ENCODE peak calls at places on chromosomes 2 and 18, in seven cellular contexts. One of them, this sample, is unnamed.
A peak's percentile ranks its signal among the peaks of the same experiment; 100 is the strongest.

GRCh38 chr18:36593641-36594040 is 235.2 kb downstream of the TPGS2 start:
- DNase-seq in foreskin fibroblast: no peak
- DNase-seq in vagina: no peak
- DNase-seq in kidney: no peak
- DNase-seq in epithelial cell of esophagus: no peak
- DNase-seq in thoracic aorta: no peak
- DNase-seq in heart right ventricle: no peak
- DNase-seq in this sample: no peak

GRCh38 chr18:31610841-31611240 is 19.2 kb downstream of the TTR start:
- DNase-seq in foreskin fibroblast: no peak
- DNase-seq in vagina: no peak
- DNase-seq in kidney: no peak
- DNase-seq in epithelial cell of esophagus: peak; percentile 51
- DNase-seq in thoracic aorta: no peak
- DNase-seq in heart right ventricle: no peak
- DNase-seq in this sample: no peak

GRCh38 chr2:120390381-120391055 is 44.6 kb downstream of the INHBB start:
- DNase-seq in foreskin fibroblast: no peak
- DNase-seq in vagina: no peak
- DNase-seq in kidney: peak; percentile 46
- DNase-seq in epithelial cell of esophagus: no peak
- DNase-seq in thoracic aorta: no peak
- DNase-seq in heart right ventricle: no peak
- DNase-seq in this sample: no peak

GRCh38 chr2:8023241-8023640 is 658.6 kb upstream of the ID2 start:
- DNase-seq in foreskin fibroblast: no peak
- DNase-seq in vagina: no peak
- DNase-seq in kidney: no peak
- DNase-seq in epithelial cell of esophagus: no peak
- DNase-seq in thoracic aorta: no peak
- DNase-seq in heart right ventricle: no peak
- DNase-seq in this sample: no peak

GRCh38 chr2:11524470-11524869 is 9.4 kb upstream of the GREB1 start:
- DNase-seq in foreskin fibroblast: no peak
- DNase-seq in vagina: no peak
- DNase-seq in kidney: no peak
- DNase-seq in epithelial cell of esophagus: no peak
- DNase-seq in thoracic aorta: no peak
- DNase-seq in heart right ventricle: no peak
- DNase-seq in this sample: no peak

GRCh38 chr2:128737546-128737826 is 418.8 kb upstream of the HS6ST1 start:
- DNase-seq in foreskin fibroblast: no peak
- DNase-seq in vagina: no peak
- DNase-seq in kidney: no peak
- DNase-seq in epithelial cell of esophagus: no peak
- DNase-seq in thoracic aorta: no peak
- DNase-seq in heart right ventricle: no peak
- DNase-seq in this sample: no peak

GRCh38 chr2:209936106-209936663 is 66.3 kb upstream of the RPE start:
- DNase-seq in foreskin fibroblast: no peak
- DNase-seq in vagina: no peak
- DNase-seq in kidney: no peak
- DNase-seq in epithelial cell of esophagus: peak; percentile 32
- DNase-seq in thoracic aorta: no peak
- DNase-seq in heart right ventricle: no peak
- DNase-seq in this sample: no peak

GRCh38 chr2:59176737-59177136 is 935.6 kb upstream of the FANCL start:
- DNase-seq in foreskin fibroblast: no peak
- DNase-seq in vagina: no peak
- DNase-seq in kidney: no peak
- DNase-seq in epithelial cell of esophagus: peak; percentile 3
- DNase-seq in thoracic aorta: no peak
- DNase-seq in heart right ventricle: no peak
- DNase-seq in this sample: no peak

GRCh38 chr18:42024131-42024530 is 69.1 kb downstream of the PIK3C3 start:
- DNase-seq in foreskin fibroblast: no peak
- DNase-seq in vagina: no peak
- DNase-seq in kidney: no peak
- DNase-seq in epithelial cell of esophagus: no peak
- DNase-seq in thoracic aorta: no peak
- DNase-seq in heart right ventricle: no peak
- DNase-seq in this sample: no peak

GRCh38 chr2:198597648-198598047 is 793.3 kb downstream of the PLCL1 start:
- DNase-seq in foreskin fibroblast: no peak
- DNase-seq in vagina: no peak
- DNase-seq in kidney: no peak
- DNase-seq in epithelial cell of esophagus: no peak
- DNase-seq in thoracic aorta: no peak
- DNase-seq in heart right ventricle: no peak
- DNase-seq in this sample: no peak

GRCh38 chr2:224222320-224222719 is 179.6 kb downstream of the FAM124B start:
- DNase-seq in foreskin fibroblast: no peak
- DNase-seq in vagina: no peak
- DNase-seq in kidney: no peak
- DNase-seq in epithelial cell of esophagus: peak; percentile 50
- DNase-seq in thoracic aorta: no peak
- DNase-seq in heart right ventricle: no peak
- DNase-seq in this sample: no peak

GRCh38 chr2:169131587-169132512 is 62.5 kb downstream of the DHRS9 start:
- DNase-seq in foreskin fibroblast: peak; percentile 1
- DNase-seq in vagina: no peak
- DNase-seq in kidney: no peak
- DNase-seq in epithelial cell of esophagus: peak; percentile 73
- DNase-seq in thoracic aorta: no peak
- DNase-seq in heart right ventricle: no peak
- DNase-seq in this sample: no peak

GRCh38 chr2:57886196-57886786 is 160.3 kb upstream of the VRK2 start:
- DNase-seq in foreskin fibroblast: no peak
- DNase-seq in vagina: no peak
- DNase-seq in kidney: no peak
- DNase-seq in epithelial cell of esophagus: no peak
- DNase-seq in thoracic aorta: no peak
- DNase-seq in heart right ventricle: no peak
- DNase-seq in this sample: no peak

GRCh38 chr2:42129487-42129852 is 39.7 kb upstream of the EML4 start:
- DNase-seq in foreskin fibroblast: no peak
- DNase-seq in vagina: no peak
- DNase-seq in kidney: no peak
- DNase-seq in epithelial cell of esophagus: no peak
- DNase-seq in thoracic aorta: no peak
- DNase-seq in heart right ventricle: no peak
- DNase-seq in this sample: no peak

GRCh38 chr2:147273106-147273505 is 571.7 kb upstream of the ACVR2A start:
- DNase-seq in foreskin fibroblast: no peak
- DNase-seq in vagina: no peak
- DNase-seq in kidney: no peak
- DNase-seq in epithelial cell of esophagus: no peak
- DNase-seq in thoracic aorta: no peak
- DNase-seq in heart right ventricle: no peak
- DNase-seq in this sample: no peak

GRCh38 chr2:147273628-147274027 is 571.2 kb upstream of the ACVR2A start:
- DNase-seq in foreskin fibroblast: no peak
- DNase-seq in vagina: no peak
- DNase-seq in kidney: no peak
- DNase-seq in epithelial cell of esophagus: peak; percentile 6
- DNase-seq in thoracic aorta: no peak
- DNase-seq in heart right ventricle: no peak
- DNase-seq in this sample: no peak

DNA sequence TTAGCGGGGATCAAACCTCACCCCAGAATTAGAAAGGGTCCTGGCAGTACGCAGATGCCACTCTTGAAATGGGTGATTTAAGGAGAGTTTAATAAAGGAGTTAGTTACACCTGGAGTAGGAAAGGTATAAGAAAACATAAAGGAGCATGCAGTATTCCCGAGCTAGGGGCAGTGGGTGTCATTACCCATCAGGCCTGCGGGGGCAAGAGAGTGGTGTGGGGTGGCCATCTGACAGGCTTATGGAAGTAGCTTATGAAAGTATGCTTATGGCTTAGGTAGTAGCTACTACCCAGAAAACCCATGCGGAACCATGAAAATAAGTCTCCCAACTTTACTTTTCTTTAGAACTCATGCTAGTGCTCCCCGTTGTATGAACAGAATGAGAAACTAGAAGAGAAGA is 568.9 kb upstream of the ACVR2A start:
- DNase-seq in foreskin fibroblast: no peak
- DNase-seq in vagina: no peak
- DNase-seq in kidney: no peak
- DNase-seq in epithelial cell of esophagus: peak; percentile 7
- DNase-seq in thoracic aorta: no peak
- DNase-seq in heart right ventricle: no peak
- DNase-seq in this sample: no peak
- TF ChIP-seq CTCF in foreskin fibroblast: no peak
- TF ChIP-seq CTCF in vagina: no peak
- TF ChIP-seq CTCF in kidney: no peak
- TF ChIP-seq CTCF in epithelial cell of esophagus: peak; percentile 4
- TF ChIP-seq CTCF in thoracic aorta: no peak
- TF ChIP-seq CTCF in heart right ventricle: no peak
- TF ChIP-seq CTCF in this sample: peak; percentile 47

GRCh38 chr2:173354601-173355131 is at the start of gene CDCA7:
- DNase-seq in foreskin fibroblast: peak; percentile 43
- DNase-seq in vagina: no peak
- DNase-seq in kidney: peak; percentile 78
- DNase-seq in epithelial cell of esophagus: peak; percentile 77
- DNase-seq in thoracic aorta: no peak
- DNase-seq in heart right ventricle: peak; percentile 39
- DNase-seq in this sample: no peak

GRCh38 chr2:173354073-173354600 is 535 bp upstream of the CDCA7 start:
- DNase-seq in foreskin fibroblast: no peak
- DNase-seq in vagina: no peak
- DNase-seq in kidney: no peak
- DNase-seq in epithelial cell of esophagus: no peak
- DNase-seq in thoracic aorta: no peak
- DNase-seq in heart right ventricle: no peak
- DNase-seq in this sample: no peak

GRCh38 chr2:173357351-173357750 is 2.7 kb downstream of the CDCA7 start:
- DNase-seq in foreskin fibroblast: no peak
- DNase-seq in vagina: no peak
- DNase-seq in kidney: no peak
- DNase-seq in epithelial cell of esophagus: no peak
- DNase-seq in thoracic aorta: no peak
- DNase-seq in heart right ventricle: no peak
- DNase-seq in this sample: no peak

GRCh38 chr2:173355132-173355865 is 627 bp downstream of the CDCA7 start:
- DNase-seq in foreskin fibroblast: peak; percentile 46
- DNase-seq in vagina: no peak
- DNase-seq in kidney: peak; percentile 66
- DNase-seq in epithelial cell of esophagus: peak; percentile 49
- DNase-seq in thoracic aorta: no peak
- DNase-seq in heart right ventricle: peak; percentile 10
- DNase-seq in this sample: no peak

DNA sequence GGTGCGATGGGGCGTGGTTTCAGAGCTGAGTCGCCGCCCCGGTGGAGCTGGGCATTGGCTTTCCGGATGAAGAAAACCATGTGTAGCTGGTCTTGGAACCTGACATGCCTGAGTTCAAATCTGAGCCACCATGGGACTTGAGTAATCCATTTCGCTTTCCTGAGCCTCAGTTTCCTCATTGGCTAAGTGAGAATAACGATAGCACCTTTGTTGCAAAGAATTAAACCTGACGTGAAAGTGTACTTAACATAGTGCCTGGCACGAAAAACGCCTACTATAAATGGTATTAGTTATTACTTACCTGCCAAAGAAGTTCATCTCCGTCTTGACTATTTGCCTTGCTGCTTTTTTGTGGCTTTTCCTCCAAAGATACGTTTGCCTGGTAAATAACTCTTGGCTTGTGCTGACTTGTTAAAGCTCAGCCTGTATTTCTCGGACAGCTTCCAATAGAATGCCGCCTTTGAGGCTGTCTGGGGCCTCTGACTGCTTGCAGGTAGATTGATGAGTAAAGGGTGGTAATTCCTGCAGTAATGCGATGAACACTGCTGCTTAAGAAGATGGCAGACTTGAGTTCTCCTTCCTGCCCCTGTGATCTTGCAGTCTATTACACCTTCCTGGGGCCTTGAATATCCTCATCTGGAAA is 1.3 kb downstream of the CDCA7 start:
- DNase-seq in foreskin fibroblast: peak; percentile 5
- DNase-seq in vagina: no peak
- DNase-seq in kidney: no peak
- DNase-seq in epithelial cell of esophagus: peak; percentile 92
- DNase-seq in thoracic aorta: no peak
- DNase-seq in heart right ventricle: no peak
- DNase-seq in this sample: no peak
- H3K4me3 ChIP-seq in foreskin fibroblast: peak overlapping the region; percentile 76
- H3K4me3 ChIP-seq in vagina: peak overlapping the region; percentile 73
- H3K4me3 ChIP-seq in kidney: no peak overlapping the region
- H3K4me3 ChIP-seq in epithelial cell of esophagus: peak overlapping the region; percentile 75
- H3K4me3 ChIP-seq in thoracic aorta: peak overlapping the region; percentile 78
- H3K4me3 ChIP-seq in heart right ventricle: peak overlapping the region; percentile 70
- H3K4me3 ChIP-seq in this sample: peak overlapping the region; percentile 79

DNA sequence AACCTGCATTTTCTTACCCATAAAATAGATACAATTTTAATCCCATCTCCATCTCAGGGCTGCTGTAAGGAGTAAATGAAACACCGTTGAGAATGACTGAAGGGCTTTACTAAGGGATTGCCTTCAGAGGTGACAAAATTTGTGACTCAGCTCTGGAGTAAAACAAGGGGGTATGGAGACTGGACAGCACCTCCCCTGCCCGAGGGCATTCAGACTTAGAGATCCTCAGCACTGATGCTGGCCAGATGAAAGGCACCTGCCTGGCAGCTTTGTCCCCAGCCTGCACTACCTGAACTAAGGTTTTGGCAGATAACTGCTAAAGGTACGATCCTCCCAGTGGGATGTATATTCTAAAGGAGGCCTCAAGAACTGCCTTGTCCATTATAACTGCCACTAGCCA is 105.9 kb upstream of the STPG4 start:
- DNase-seq in foreskin fibroblast: no peak
- DNase-seq in vagina: no peak
- DNase-seq in kidney: no peak
- DNase-seq in epithelial cell of esophagus: no peak
- DNase-seq in thoracic aorta: no peak
- DNase-seq in heart right ventricle: no peak
- DNase-seq in this sample: no peak
- TF ChIP-seq CTCF in foreskin fibroblast: no peak
- TF ChIP-seq CTCF in vagina: no peak
- TF ChIP-seq CTCF in kidney: no peak
- TF ChIP-seq CTCF in epithelial cell of esophagus: no peak
- TF ChIP-seq CTCF in thoracic aorta: no peak
- TF ChIP-seq CTCF in heart right ventricle: no peak
- TF ChIP-seq CTCF in this sample: no peak

DNA sequence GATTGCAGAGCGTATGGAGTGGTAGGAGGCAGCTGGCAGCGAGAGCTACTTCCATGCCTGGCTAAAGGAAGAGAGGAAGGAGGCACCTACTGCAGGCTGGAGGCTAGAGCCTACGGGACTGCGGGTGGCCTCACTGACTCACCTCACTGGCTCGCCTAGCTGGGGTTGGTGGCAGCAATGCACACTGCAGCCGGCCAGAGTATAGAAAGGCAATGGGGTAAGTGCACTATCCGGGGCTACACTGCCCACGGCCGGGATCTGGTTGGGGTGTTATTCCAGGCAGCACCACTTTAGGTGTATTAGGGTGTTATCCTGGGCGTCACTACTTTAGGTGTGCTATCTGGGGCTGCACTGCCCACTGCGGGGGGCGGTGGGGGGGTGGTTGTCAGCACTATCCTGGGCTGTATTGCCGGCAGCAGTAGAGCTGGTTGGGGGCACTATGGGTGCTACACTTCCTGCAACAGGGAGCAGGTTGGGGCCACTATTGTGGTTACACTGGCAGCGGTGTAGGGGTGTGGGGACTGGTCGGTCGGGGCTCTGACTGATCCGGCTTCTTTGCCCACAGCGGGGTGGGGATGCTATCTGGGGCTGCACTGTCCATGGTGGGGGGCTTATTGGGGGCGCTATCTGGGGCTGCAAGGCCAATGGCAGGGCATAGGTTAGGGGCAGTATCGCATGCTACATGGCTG is 33.3 kb upstream of the ANKRD62 start:
- DNase-seq in foreskin fibroblast: no peak
- DNase-seq in vagina: no peak
- DNase-seq in kidney: no peak
- DNase-seq in epithelial cell of esophagus: no peak
- DNase-seq in thoracic aorta: no peak
- DNase-seq in heart right ventricle: no peak
- DNase-seq in this sample: no peak
- H3K4me3 ChIP-seq in foreskin fibroblast: no peak overlapping the region
- H3K4me3 ChIP-seq in vagina: no peak overlapping the region
- H3K4me3 ChIP-seq in kidney: no peak overlapping the region
- H3K4me3 ChIP-seq in epithelial cell of esophagus: no peak overlapping the region
- H3K4me3 ChIP-seq in thoracic aorta: no peak overlapping the region
- H3K4me3 ChIP-seq in heart right ventricle: no peak overlapping the region
- H3K4me3 ChIP-seq in this sample: no peak overlapping the region